ENCODE peak calls at places on chromosomes 16 and 17, in five cellular contexts. A is stimulated activated CD4-positive, alpha-beta T cell treated with anti-CD3 and anti-CD28 coated beads, Interleukin-1b, Interleukin-23, amount 100 ng/mL, for 4 hours; S is mucosa of descending colon; L is transverse colon; U is GOT3. E is an unnamed sample.

GRCh38 chr16:30335598-30336474 is 19.3 kb downstream of the CD2BP2 start:
- DNase-seq in S (peak; percentile 42), A (no peak), L (peak; percentile 37), U (no peak), E (no peak)

GRCh38 chr16:51429041-51429440 is 278.0 kb upstream of the SALL1 start:
- DNase-seq in L (no peak), A (no peak), U (no peak), S (no peak), E (no peak)

GRCh38 chr17:47719411-47720152 is 13.5 kb upstream of the TBX21 start:
- DNase-seq in A (peak; percentile 57), U (peak; percentile 32), L (no peak), S (no peak), E (no peak)

GRCh38 chr17:2111691-2112090 is 56.8 kb downstream of the HIC1 start:
- DNase-seq in L (no peak), S (no peak), A (no peak), U (no peak), E (no peak)

GRCh38 chr17:66025551-66025950 is 166.4 kb downstream of the CEP112 start:
- DNase-seq in L (no peak), A (no peak), U (no peak), S (no peak), E (no peak)

GRCh38 chr16:86011532-86011931 is 112.6 kb downstream of the IRF8 start:
- DNase-seq in S (no peak), L (no peak), A (no peak), U (no peak), E (no peak)

GRCh38 chr17:11182430-11182829 is 58.6 kb upstream of the SHISA6 start:
- DNase-seq in A (no peak), U (no peak), L (no peak), S (no peak), E (no peak)

GRCh38 chr17:6474376-6474775 is 30.1 kb downstream of the PIMREG start:
- DNase-seq in L (no peak), U (no peak), A (no peak), S (no peak), E (no peak)

GRCh38 chr16:81489547-81490267 is 45.1 kb downstream of the CMIP start:
- DNase-seq in L (no peak), S (no peak), U (no peak), A (no peak), E (no peak)

GRCh38 chr17:44970136-44970737 is 2.1 kb upstream of the C1QL1 start:
- DNase-seq in L (peak; percentile 39), U (no peak), S (peak; percentile 23), A (no peak), E (peak; percentile 59)